ENCODE peak calls at places on chromosome 7, in six cellular contexts. One of them, this sample, is unnamed.

GRCh38 chr7:35026154-35026553 is 11.1 kb downstream of the DPY19L1 start:
- DNase-seq in Caki2: no peak
- DNase-seq in iPS DF 19.7: no peak
- DNase-seq in fibroblast of lung: no peak
- DNase-seq in cerebellar nuclear complex: no peak
- DNase-seq in stimulated activated CD4-positive, alpha-beta T cell treated with anti-CD3 and anti-CD28 coated beads, Interleukin-15, amount 100 ng/mL, for 1 hour: no peak
- DNase-seq in this sample: no peak

GRCh38 chr7:105581066-105581811 is at the start of gene EFCAB10:
- DNase-seq in fibroblast of lung: peak; percentile 58
- DNase-seq in cerebellar nuclear complex: peak; percentile 4
- DNase-seq in iPS DF 19.7: peak; percentile 92
- DNase-seq in Caki2: peak; percentile 94
- DNase-seq in stimulated activated CD4-positive, alpha-beta T cell treated with anti-CD3 and anti-CD28 coated beads, Interleukin-15, amount 100 ng/mL, for 1 hour: no peak
- DNase-seq in this sample: no peak

GRCh38 chr7:5870311-5870710 is 10.3 kb upstream of the OCM start:
- DNase-seq in iPS DF 19.7: no peak
- DNase-seq in fibroblast of lung: no peak
- DNase-seq in cerebellar nuclear complex: no peak
- DNase-seq in stimulated activated CD4-positive, alpha-beta T cell treated with anti-CD3 and anti-CD28 coated beads, Interleukin-15, amount 100 ng/mL, for 1 hour: no peak
- DNase-seq in Caki2: no peak
- DNase-seq in this sample: no peak

GRCh38 chr7:1248459-1249131 is 15.9 kb downstream of the UNCX start:
- DNase-seq in Caki2: no peak
- DNase-seq in stimulated activated CD4-positive, alpha-beta T cell treated with anti-CD3 and anti-CD28 coated beads, Interleukin-15, amount 100 ng/mL, for 1 hour: no peak
- DNase-seq in iPS DF 19.7: no peak
- DNase-seq in fibroblast of lung: no peak
- DNase-seq in cerebellar nuclear complex: no peak
- DNase-seq in this sample: no peak

GRCh38 chr7:23136216-23136615 is 30.6 kb downstream of the KLHL7 start:
- DNase-seq in iPS DF 19.7: no peak
- DNase-seq in cerebellar nuclear complex: no peak
- DNase-seq in Caki2: no peak
- DNase-seq in stimulated activated CD4-positive, alpha-beta T cell treated with anti-CD3 and anti-CD28 coated beads, Interleukin-15, amount 100 ng/mL, for 1 hour: no peak
- DNase-seq in fibroblast of lung: peak; percentile 41
- DNase-seq in this sample: no peak

GRCh38 chr7:101244385-101245146 is at the start of gene FIS1:
- DNase-seq in Caki2: peak; percentile 92
- DNase-seq in cerebellar nuclear complex: peak; percentile 72
- DNase-seq in iPS DF 19.7: no peak
- DNase-seq in fibroblast of lung: peak; percentile 87
- DNase-seq in stimulated activated CD4-positive, alpha-beta T cell treated with anti-CD3 and anti-CD28 coated beads, Interleukin-15, amount 100 ng/mL, for 1 hour: peak; percentile 84
- DNase-seq in this sample: peak; percentile 54

GRCh38 chr7:9231683-9232082 is 798.3 kb downstream of the NXPH1 start:
- DNase-seq in cerebellar nuclear complex: no peak
- DNase-seq in iPS DF 19.7: no peak
- DNase-seq in stimulated activated CD4-positive, alpha-beta T cell treated with anti-CD3 and anti-CD28 coated beads, Interleukin-15, amount 100 ng/mL, for 1 hour: no peak
- DNase-seq in Caki2: no peak
- DNase-seq in fibroblast of lung: no peak
- DNase-seq in this sample: no peak

GRCh38 chr7:12212051-12212485 is 974 bp downstream of the TMEM106B start:
- DNase-seq in Caki2: no peak
- DNase-seq in iPS DF 19.7: no peak
- DNase-seq in stimulated activated CD4-positive, alpha-beta T cell treated with anti-CD3 and anti-CD28 coated beads, Interleukin-15, amount 100 ng/mL, for 1 hour: no peak
- DNase-seq in fibroblast of lung: peak; percentile 10
- DNase-seq in cerebellar nuclear complex: no peak
- DNase-seq in this sample: no peak

GRCh38 chr7:30364773-30365172 is 80.4 kb downstream of the ZNRF2 start:
- DNase-seq in Caki2: no peak
- DNase-seq in fibroblast of lung: no peak
- DNase-seq in cerebellar nuclear complex: no peak
- DNase-seq in iPS DF 19.7: no peak
- DNase-seq in stimulated activated CD4-positive, alpha-beta T cell treated with anti-CD3 and anti-CD28 coated beads, Interleukin-15, amount 100 ng/mL, for 1 hour: no peak
- DNase-seq in this sample: no peak

GRCh38 chr7:414681-415560 is 104.7 kb downstream of the PDGFA start:
- DNase-seq in fibroblast of lung: no peak
- DNase-seq in iPS DF 19.7: no peak
- DNase-seq in Caki2: no peak
- DNase-seq in stimulated activated CD4-positive, alpha-beta T cell treated with anti-CD3 and anti-CD28 coated beads, Interleukin-15, amount 100 ng/mL, for 1 hour: no peak
- DNase-seq in cerebellar nuclear complex: no peak
- DNase-seq in this sample: no peak

GRCh38 chr7:21639206-21639868 is 96.5 kb downstream of the DNAH11 start:
- DNase-seq in fibroblast of lung: no peak
- DNase-seq in stimulated activated CD4-positive, alpha-beta T cell treated with anti-CD3 and anti-CD28 coated beads, Interleukin-15, amount 100 ng/mL, for 1 hour: no peak
- DNase-seq in Caki2: no peak
- DNase-seq in iPS DF 19.7: no peak
- DNase-seq in cerebellar nuclear complex: no peak
- DNase-seq in this sample: no peak

GRCh38 chr7:27176343-27176731 is 2.2 kb upstream of the HOXA10 start:
- DNase-seq in iPS DF 19.7: no peak
- DNase-seq in stimulated activated CD4-positive, alpha-beta T cell treated with anti-CD3 and anti-CD28 coated beads, Interleukin-15, amount 100 ng/mL, for 1 hour: no peak
- DNase-seq in fibroblast of lung: no peak
- DNase-seq in Caki2: peak; percentile 38
- DNase-seq in cerebellar nuclear complex: no peak
- DNase-seq in this sample: no peak

GRCh38 chr7:127776776-127777390 is 124.9 kb downstream of the SND1 start:
- DNase-seq in iPS DF 19.7: no peak
- DNase-seq in stimulated activated CD4-positive, alpha-beta T cell treated with anti-CD3 and anti-CD28 coated beads, Interleukin-15, amount 100 ng/mL, for 1 hour: no peak
- DNase-seq in fibroblast of lung: peak; percentile 93
- DNase-seq in Caki2: peak; percentile 10
- DNase-seq in cerebellar nuclear complex: no peak
- DNase-seq in this sample: no peak